ENCODE peak calls at places on chromosomes 13 and 19, in nine cellular contexts. E is substantia nigra; H is astrocyte; Y is CD8-positive, alpha-beta memory T cell; J is AG04450; V is A549; M is Panc1; F is tibial artery; L is heart right ventricle. S is an unnamed sample.

GRCh38 chr19:31963741-31964140 is 381.7 kb upstream of the ZNF507 start:
- DNase-seq in H (no peak), M (no peak), E (no peak), Y (no peak), F (no peak), L (peak; percentile 32), J (no peak), V (no peak), S (no peak)

GRCh38 chr13:113976711-113977684 is 3.1 kb upstream of the C13orf46 start:
- DNase-seq in H (peak; percentile 74), J (peak; percentile 38), L (no peak), Y (no peak), V (peak; percentile 29), M (no peak), E (no peak), F (no peak), S (no peak)

GRCh38 chr13:27481766-27482165 is 31.4 kb upstream of the MTIF3 start:
- DNase-seq in J (no peak), E (no peak), L (no peak), V (peak; percentile 51), F (no peak), H (no peak), M (no peak), Y (no peak), S (peak; percentile 54)

GRCh38 chr13:35621989-35622388 is 145.5 kb upstream of the MAB21L1 start:
- DNase-seq in M (no peak), E (no peak), F (no peak), J (no peak), Y (no peak), L (no peak), H (no peak), V (peak; percentile 1), S (no peak)

GRCh38 chr19:13986348-13986904 is 19.7 kb downstream of the RFX1 start:
- DNase-seq in F (peak; percentile 89), M (no peak), J (peak; percentile 52), L (peak; percentile 89), H (no peak), E (no peak), Y (peak; percentile 97), V (no peak), S (peak; percentile 82)

GRCh38 chr13:34153428-34154180 is 335.7 kb downstream of the RFC3 start:
- DNase-seq in J (no peak), V (no peak), M (no peak), L (no peak), Y (no peak), E (no peak), F (no peak), H (no peak), S (peak; percentile 35)

GRCh38 chr19:30649934-30650614 is 277.9 kb downstream of the ZNF536 start:
- DNase-seq in H (peak; percentile 18), V (peak; percentile 72), E (no peak), J (no peak), Y (no peak), F (no peak), L (no peak), M (peak; percentile 38), S (no peak)

GRCh38 chr19:8110931-8111330 is 38.5 kb downstream of the FBN3 start:
- DNase-seq in L (no peak), E (no peak), H (no peak), Y (no peak), J (no peak), V (no peak), M (no peak), F (no peak), S (no peak)

GRCh38 chr19:2537544-2537943 is 61.6 kb downstream of the GADD45B start:
- DNase-seq in H (no peak), V (no peak), J (no peak), Y (no peak), L (no peak), E (no peak), F (no peak), M (no peak), S (no peak)

DNA sequence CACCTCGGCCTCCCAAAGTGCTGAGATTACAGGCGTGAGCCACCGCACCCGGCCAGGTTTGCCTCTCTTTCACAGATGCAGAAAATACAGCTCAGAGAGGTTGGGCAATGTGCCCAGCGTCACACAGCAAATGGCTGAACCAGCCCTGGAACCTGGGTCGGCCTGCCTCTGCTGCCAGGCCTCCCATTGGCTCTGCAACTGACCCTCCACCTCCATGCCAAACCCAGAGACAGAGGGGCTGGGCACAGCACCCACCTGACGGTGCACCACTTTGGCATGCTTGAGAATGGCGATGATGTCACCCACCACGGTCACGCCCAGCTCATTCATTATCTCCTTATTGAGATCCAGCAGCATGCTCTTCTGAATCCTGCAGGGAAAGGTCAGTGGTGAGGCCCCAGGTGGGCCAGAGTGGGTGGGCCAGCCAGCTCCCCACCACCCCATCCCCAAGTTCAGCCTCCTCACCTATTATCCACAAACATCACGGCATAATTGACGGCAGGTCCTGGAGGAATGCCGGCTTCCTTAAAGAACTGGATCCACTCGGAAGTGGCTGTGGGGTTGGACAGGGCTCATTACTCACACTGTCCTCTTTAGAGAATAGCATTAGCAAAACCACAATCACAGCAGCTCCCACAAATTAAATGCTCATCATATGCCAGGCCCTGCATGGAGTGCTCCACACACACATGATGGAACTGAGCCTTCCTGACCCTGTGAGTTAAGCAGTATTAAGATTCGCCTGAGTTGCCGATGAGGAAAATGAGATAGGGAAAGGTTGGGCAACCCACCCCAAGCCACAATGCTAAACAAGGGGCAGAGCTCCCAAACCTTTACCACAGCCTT is 12.1 kb downstream of the C19orf47 start:
- DNase-seq in E (no peak), V (no peak), Y (no peak), J (no peak), H (peak; percentile 71), F (no peak), M (no peak), L (no peak), S (no peak)
- H3K27ac ChIP-seq in E (no peak overlapping the region), V (no peak overlapping the region), Y (no peak overlapping the region), J (no peak overlapping the region), H (no peak overlapping the region), F (no peak overlapping the region), M (no peak overlapping the region), L (no peak overlapping the region), S (no peak overlapping the region)

GRCh38 chr13:86567119-86567518 is 767.9 kb upstream of the SLITRK6 start:
- DNase-seq in Y (no peak), H (no peak), J (no peak), E (no peak), L (no peak), V (no peak), F (no peak), M (no peak), S (no peak)

GRCh38 chr13:86572115-86572514 is 772.9 kb upstream of the SLITRK6 start:
- DNase-seq in H (peak; percentile 65), V (no peak), M (no peak), L (no peak), Y (no peak), E (no peak), J (peak; percentile 21), F (no peak), S (no peak)

GRCh38 chr13:86569974-86570373 is 770.8 kb upstream of the SLITRK6 start:
- DNase-seq in L (no peak), H (no peak), F (no peak), J (no peak), V (no peak), M (no peak), E (no peak), Y (no peak), S (no peak)

GRCh38 chr13:86563308-86563707 is 764.1 kb upstream of the SLITRK6 start:
- DNase-seq in L (no peak), F (no peak), M (no peak), E (no peak), V (no peak), J (no peak), H (peak; percentile 92), Y (no peak), S (no peak)

DNA sequence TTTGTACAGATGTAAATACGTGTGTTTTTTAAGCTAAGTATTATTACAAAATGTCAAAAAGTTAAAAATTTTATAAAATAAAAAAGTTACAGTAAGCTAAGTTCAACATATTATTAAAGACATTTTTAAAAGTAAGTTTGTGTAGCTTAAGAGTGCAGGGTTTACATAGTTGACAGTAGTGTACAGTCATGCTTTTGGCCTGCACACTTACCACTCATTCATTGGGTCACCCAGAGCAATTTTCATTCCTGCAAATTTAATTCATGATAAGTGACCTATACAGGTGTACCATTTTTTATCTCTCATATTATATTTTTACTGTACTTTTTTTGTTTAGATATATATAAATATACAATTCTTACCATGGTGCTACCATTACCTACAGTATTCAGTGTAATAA is 769.9 kb upstream of the SLITRK6 start:
- DNase-seq in F (no peak), V (no peak), E (no peak), L (no peak), M (no peak), Y (no peak), J (no peak), H (peak; percentile 28), S (no peak)
- H3K27ac ChIP-seq in F (no peak overlapping the region), V (no peak overlapping the region), E (no peak overlapping the region), L (no peak overlapping the region), M (no peak overlapping the region), Y (no peak overlapping the region), J (no peak overlapping the region), H (no peak overlapping the region), S (no peak overlapping the region)

GRCh38 chr19:35155441-35155840 is 906 bp downstream of the FXYD5 start:
- DNase-seq in F (no peak), V (no peak), E (no peak), Y (no peak), H (no peak), J (no peak), L (no peak), M (no peak), S (no peak)
- H3K27ac ChIP-seq in F (peak overlapping the region; percentile 57), V (peak overlapping the region; percentile 90), E (no peak overlapping the region), Y (peak overlapping the region; percentile 91), H (peak overlapping the region; percentile 82), J (no peak overlapping the region), L (peak overlapping the region; percentile 96), M (peak overlapping the region; percentile 72), S (peak overlapping the region; percentile 63)

GRCh38 chr19:18775586-18776287 is 15.4 kb downstream of the COMP start:
- DNase-seq in F (no peak), M (no peak), J (no peak), Y (no peak), H (peak; percentile 31), V (no peak), E (no peak), L (no peak), S (no peak)

GRCh38 chr19:18776288-18776594 is 14.9 kb downstream of the COMP start:
- DNase-seq in H (peak; percentile 47), F (no peak), Y (no peak), J (no peak), L (no peak), V (no peak), M (no peak), E (no peak), S (no peak)

GRCh38 chr19:18777725-18778389 is 13.2 kb downstream of the COMP start:
- DNase-seq in H (no peak), L (no peak), J (no peak), F (no peak), M (no peak), Y (no peak), V (no peak), E (no peak), S (no peak)

GRCh38 chr19:18777156-18777724 is 13.9 kb downstream of the COMP start:
- DNase-seq in Y (no peak), L (no peak), V (no peak), E (no peak), J (no peak), H (no peak), F (no peak), M (no peak), S (no peak)

DNA sequence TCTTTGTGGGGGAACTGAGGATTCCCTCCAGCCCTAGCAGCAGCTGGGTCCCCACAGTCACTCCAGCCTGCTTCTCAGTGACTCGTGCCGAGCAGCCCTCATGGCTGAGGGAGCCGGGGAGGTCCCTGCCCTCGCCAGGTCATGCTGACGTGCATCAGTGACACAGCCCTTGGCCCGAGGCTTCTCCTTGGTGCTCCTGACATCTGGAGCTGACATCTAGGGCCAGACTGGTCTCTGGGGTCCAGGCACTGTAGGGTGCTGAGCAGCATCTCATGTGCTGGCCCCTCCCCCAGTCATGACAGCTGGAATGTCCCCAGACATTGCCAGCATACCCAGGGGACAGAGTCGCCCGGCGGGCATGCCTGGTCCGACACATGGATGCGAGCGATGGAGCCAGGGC is 14.4 kb downstream of the COMP start:
- DNase-seq in H (no peak), E (no peak), Y (no peak), J (no peak), V (no peak), L (no peak), F (no peak), M (no peak), S (no peak)
- H3K27ac ChIP-seq in H (no peak overlapping the region), E (no peak overlapping the region), Y (no peak overlapping the region), J (no peak overlapping the region), V (peak overlapping the region; percentile 78), L (no peak overlapping the region), F (no peak overlapping the region), M (no peak overlapping the region), S (no peak overlapping the region)

S was measured in stomach.